ENCODE peak calls at places on chromosomes 13 and 19, in five cellular contexts. T is NCI-H1092; E is activated naive CD8-positive, alpha-beta T cell treated with anti-CD3 and anti-CD28 coated beads, Interleukin-2, amount 50 U/mL, for 24 hours; M is HuH-7; S is activated CD8-positive, alpha-beta T cell treated with anti-CD3 and anti-CD28 coated beads, Interleukin-2, amount 10 ng/mL, durations not matched to agents 7 days and 5 days. F is an unnamed sample.

GRCh38 chr13:44128522-44128921 is 245.1 kb upstream of the SERP2 start:
- DNase-seq in T (no peak), E (no peak), M (no peak), S (no peak), F (no peak)

GRCh38 chr13:113566227-113566561 is 18.4 kb upstream of the TFDP1 start:
- DNase-seq in T (no peak), E (no peak), M (no peak), S (peak), F (no peak)

GRCh38 chr19:18951721-18952281 is 10.8 kb upstream of the HOMER3 start:
- DNase-seq in T (no peak), E (no peak), M (no peak), S (no peak), F (no peak)

GRCh38 chr13:109667754-109668360 is 118.5 kb downstream of the IRS2 start:
- DNase-seq in T (no peak), E (no peak), M (no peak), S (no peak), F (no peak)

GRCh38 chr19:33052352-33052972 is 12.2 kb downstream of the RHPN2 start:
- DNase-seq in T (no peak), E (no peak), M (no peak), S (no peak), F (no peak)

GRCh38 chr19:44998025-44998424 is 3.2 kb upstream of the RELB start:
- DNase-seq in T (no peak), E (no peak), M (no peak), S (no peak), F (no peak)

GRCh38 chr13:98202026-98202425 is 25.0 kb upstream of the RNF113B start:
- DNase-seq in T (no peak), E (no peak), M (peak), S (no peak), F (no peak)

GRCh38 chr19:48351341-48351752 is 12.4 kb downstream of the TMEM143 start:
- DNase-seq in T (no peak), E (peak), M (peak), S (peak), F (peak)

GRCh38 chr19:33684550-33685303 is 63.0 kb downstream of the CHST8 start:
- DNase-seq in T (no peak), E (no peak), M (no peak), S (no peak), F (no peak)

GRCh38 chr13:26575244-26575643 is 17.8 kb downstream of the WASF3 start:
- DNase-seq in T (no peak), E (no peak), M (no peak), S (no peak), F (no peak)

GRCh38 chr13:67071918-67072598 is 158.1 kb downstream of the PCDH9 start:
- DNase-seq in T (no peak), E (no peak), M (no peak), S (no peak), F (no peak)

GRCh38 chr19:40907968-40908735 is 26.1 kb upstream of the CYP2A7 start:
- DNase-seq in T (no peak), E (peak), M (no peak), S (peak), F (peak)

GRCh38 chr19:35767288-35768081 is 7.9 kb upstream of the ARHGAP33 start:
- DNase-seq in T (no peak), E (no peak), M (no peak), S (no peak), F (no peak)

GRCh38 chr13:109809216-109809890 is 23.0 kb upstream of the IRS2 start:
- DNase-seq in T (no peak), E (no peak), M (no peak), S (no peak), F (no peak)

GRCh38 chr13:20721454-20722357 is 18.2 kb downstream of the IL17D start:
- DNase-seq in T (peak), E (peak), M (no peak), S (peak), F (peak)

GRCh38 chr19:46297700-46298476 is 1.0 kb downstream of the HIF3A start:
- DNase-seq in T (peak), E (no peak), M (no peak), S (no peak), F (no peak)

GRCh38 chr19:5697022-5697889 is 7.2 kb downstream of the RPL36 start:
- DNase-seq in T (no peak), E (no peak), M (no peak), S (no peak), F (no peak)

GRCh38 chr13:30396434-30397075 is 25.7 kb upstream of the UBE2L5 start:
- DNase-seq in T (no peak), E (no peak), M (no peak), S (no peak), F (no peak)

GRCh38 chr13:40115456-40115855 is 460.0 kb downstream of the COG6 start:
- DNase-seq in T (no peak), E (no peak), M (no peak), S (no peak), F (no peak)

GRCh38 chr19:31266196-31266595 is 83.0 kb downstream of the TSHZ3 start:
- DNase-seq in T (no peak), E (no peak), M (no peak), S (no peak), F (no peak)

GRCh38 chr19:42361545-42361910 is 28.6 kb downstream of the CNFN start:
- DNase-seq in T (no peak), E (no peak), M (no peak), S (no peak), F (no peak)